ENCODE peak calls at places on chromosomes 1 and 21, in ten cellular contexts. G is NT2/D1; H is HCT116; P is PC-3; Q is GM23248; N is spleen; I is gastrocnemius medialis; T is endothelial cell of umbilical vein; W is CD8-positive, alpha-beta T cell; B is fibroblast of lung. Y is an unnamed sample. For H3K9me3, the result is how much of the 10 kb centered on the place peaks cover.

GRCh38 chr21:34582506-34583150 is 32.3 kb downstream of the RCAN1 start:
- DNase-seq in B (peak), Q (peak), P (peak), W (no peak), T (peak), I (no peak), H (no peak), G (peak), N (no peak), Y (no peak)

GRCh38 chr1:232471250-232471649 is 158.7 kb downstream of the SIPA1L2 start:
- DNase-seq in H (no peak), P (peak), G (no peak), I (no peak), Q (no peak), W (no peak), B (no peak), N (no peak), T (peak), Y (no peak)

GRCh38 chr1:226679853-226680516 is 59.1 kb downstream of the ITPKB start:
- DNase-seq in B (peak), Q (peak), H (no peak), T (peak), G (peak), W (peak), I (peak), P (no peak), N (peak), Y (peak)

GRCh38 chr1:9849691-9850441 is 26.1 kb upstream of the CLSTN1 start:
- DNase-seq in B (no peak), T (no peak), P (no peak), G (no peak), W (no peak), H (no peak), Q (no peak), I (no peak), N (no peak), Y (no peak)

GRCh38 chr1:18132707-18133066 is 25.1 kb downstream of the IGSF21 start:
- DNase-seq in T (no peak), H (no peak), I (no peak), Q (no peak), N (no peak), B (no peak), G (no peak), W (no peak), P (no peak), Y (no peak)

GRCh38 chr1:243244420-243244819 is 10.7 kb downstream of the CEP170 start:
- DNase-seq in I (no peak), B (no peak), W (no peak), P (no peak), T (no peak), Q (no peak), G (no peak), N (no peak), H (no peak), Y (no peak)

GRCh38 chr1:942411-942821 is 16.6 kb downstream of the NOC2L start:
- DNase-seq in G (no peak), I (no peak), T (no peak), H (no peak), N (no peak), Q (peak), P (no peak), W (no peak), B (peak), Y (no peak)

GRCh38 chr1:32876341-32877210 is 5.9 kb upstream of the FNDC5 start:
- DNase-seq in N (peak), P (peak), B (no peak), Q (peak), G (no peak), W (peak), H (peak), I (no peak), T (peak), Y (peak)

GRCh38 chr1:2920421-2921015 is 100.7 kb upstream of the ACTRT2 start:
- DNase-seq in Q (no peak), N (no peak), W (no peak), P (no peak), I (no peak), H (no peak), T (no peak), G (no peak), B (no peak), Y (no peak)
- H3K9me3 ChIP-seq in Q (under half), N (under half), W (under half), P (under half), I (under half), H (under half), T (under half), G (under half), B (under half), Y (under half)

DNA sequence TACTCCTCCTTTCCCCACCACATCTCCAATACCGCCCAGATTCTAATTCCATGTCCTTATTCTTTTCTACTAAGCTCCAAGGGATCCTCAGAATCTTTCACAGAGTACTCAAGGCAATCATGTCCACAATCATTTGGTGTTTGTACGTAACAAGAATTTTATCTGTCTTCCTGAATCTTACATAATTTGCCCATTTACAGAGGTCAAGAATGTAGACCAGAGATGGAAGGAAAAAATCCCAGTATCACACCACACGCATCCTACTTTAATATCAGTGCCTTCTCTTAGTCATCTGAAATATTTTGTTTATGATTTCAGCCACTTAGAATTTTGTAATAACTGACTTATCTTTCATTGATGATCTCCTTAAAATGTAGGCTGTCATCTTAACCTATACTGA is 366.0 kb upstream of the LRRC7 start:
- DNase-seq in Q (no peak), N (no peak), B (peak), H (no peak), P (no peak), G (no peak), T (no peak), I (no peak), W (no peak), Y (no peak)
- H3K9me3 ChIP-seq in Q (under half), N (under half), B (under half), H (under half), P (under half), G (under half), T (under half), I (under half), W (under half), Y (under half)

GRCh38 chr21:23127973-23128372 is 2129.8 kb downstream of the NCAM2 start:
- DNase-seq in G (peak), P (no peak), N (no peak), I (no peak), H (no peak), T (no peak), B (no peak), Q (no peak), W (no peak), Y (no peak)
- H3K9me3 ChIP-seq in G (under half), P (under half), N (under half), I (under half), H (under half), T (under half), B (under half), Q (under half), W (under half), Y (under half)

GRCh38 chr21:19244502-19245187 is 841.1 kb upstream of the TMPRSS15 start:
- DNase-seq in B (no peak), Q (no peak), H (no peak), W (no peak), T (no peak), N (peak), P (no peak), I (no peak), G (no peak), Y (no peak)
- H3K9me3 ChIP-seq in B (under half), Q (under half), H (under half), W (under half), T (under half), N (under half), P (under half), I (under half), G (under half), Y (under half)

DNA sequence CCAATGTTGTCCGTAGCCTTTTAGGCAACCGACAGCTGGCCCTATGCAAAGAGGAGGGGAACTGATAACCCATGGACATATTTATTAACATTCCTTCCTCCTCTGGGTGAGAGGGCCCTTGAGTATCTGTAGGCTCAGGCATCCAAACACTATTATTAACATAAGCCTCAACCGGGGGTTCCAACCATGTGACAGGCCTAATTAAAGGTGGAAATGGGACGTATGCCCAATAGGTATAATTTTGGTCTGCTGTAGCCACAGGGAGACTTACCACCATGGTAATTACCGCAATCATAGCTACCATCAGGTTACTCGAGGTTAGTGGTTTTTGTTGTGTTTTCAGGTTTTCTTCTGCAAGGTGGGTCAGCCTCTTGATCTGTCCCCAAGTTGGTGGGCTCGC is 5.3 kb downstream of the DAP3 start:
- DNase-seq in P (no peak), B (no peak), G (no peak), Q (no peak), H (no peak), T (no peak), I (no peak), W (no peak), N (no peak), Y (no peak)
- H3K9me3 ChIP-seq in P (under half), B (under half), G (half or more), Q (under half), H (under half), T (under half), I (under half), W (under half), N (under half), Y (under half)

GRCh38 chr1:106319611-106320010 is 736.9 kb upstream of the PRMT6 start:
- DNase-seq in H (no peak), I (no peak), W (no peak), Q (no peak), T (no peak), B (no peak), N (no peak), G (no peak), P (no peak), Y (no peak)
- H3K9me3 ChIP-seq in H (under half), I (under half), W (under half), Q (under half), T (under half), B (under half), N (under half), G (under half), P (under half), Y (under half)

GRCh38 chr1:247935781-247936180 is 11.1 kb downstream of the OR2AJ1 start:
- DNase-seq in P (no peak), T (no peak), Q (no peak), I (no peak), W (no peak), G (no peak), N (no peak), H (no peak), B (no peak), Y (no peak)

GRCh38 chr1:247936415-247936814 is 11.7 kb downstream of the OR2AJ1 start:
- DNase-seq in H (no peak), W (no peak), I (no peak), T (no peak), N (no peak), B (no peak), Q (no peak), P (peak), G (no peak), Y (no peak)

GRCh38 chr1:247933989-247934388 is 9.3 kb downstream of the OR2AJ1 start:
- DNase-seq in W (no peak), I (no peak), T (no peak), N (no peak), Q (no peak), G (no peak), P (no peak), H (no peak), B (no peak), Y (no peak)
- H3K9me3 ChIP-seq in W (under half), I (under half), T (under half), N (under half), Q (under half), G (under half), P (under half), H (under half), B (under half), Y (under half)

GRCh38 chr1:221712198-221712684 is 29.6 kb downstream of the DUSP10 start:
- DNase-seq in I (no peak), Q (peak), W (no peak), P (peak), N (no peak), H (no peak), T (no peak), B (peak), G (no peak), Y (no peak)

GRCh38 chr1:221712776-221713431 is 29.0 kb downstream of the DUSP10 start:
- DNase-seq in B (no peak), H (no peak), P (peak), G (no peak), Q (peak), T (no peak), I (no peak), W (peak), N (peak), Y (peak)

GRCh38 chr1:221711156-221711577 is 30.7 kb downstream of the DUSP10 start:
- DNase-seq in B (no peak), G (no peak), I (no peak), Q (no peak), N (no peak), W (no peak), T (no peak), H (no peak), P (no peak), Y (no peak)

GRCh38 chr1:221709854-221710253 is 32.0 kb downstream of the DUSP10 start:
- DNase-seq in W (no peak), Q (no peak), G (no peak), B (no peak), P (no peak), H (no peak), N (no peak), T (no peak), I (no peak), Y (no peak)

GRCh38 chr1:221711642-221712041 is 30.2 kb downstream of the DUSP10 start:
- DNase-seq in P (no peak), N (no peak), I (no peak), W (no peak), G (no peak), T (no peak), H (no peak), B (no peak), Q (no peak), Y (no peak)
- H3K9me3 ChIP-seq in P (under half), N (under half), I (under half), W (under half), G (under half), T (under half), H (under half), B (under half), Q (under half), Y (under half)

GRCh38 chr1:4140821-4141220 is 240.7 kb upstream of the C1orf174 start:
- DNase-seq in N (peak), W (no peak), B (no peak), Q (no peak), P (no peak), H (no peak), I (no peak), G (no peak), T (no peak), Y (no peak)

GRCh38 chr1:4139646-4140045 is 239.6 kb upstream of the C1orf174 start:
- DNase-seq in P (no peak), Q (no peak), G (no peak), B (no peak), H (no peak), N (peak), W (no peak), I (no peak), T (no peak), Y (no peak)

GRCh38 chr1:4144349-4144971 is 244.4 kb upstream of the C1orf174 start:
- DNase-seq in N (no peak), Q (no peak), B (no peak), G (no peak), P (no peak), I (no peak), W (no peak), T (peak), H (no peak), Y (no peak)

GRCh38 chr1:4137621-4138390 is 237.7 kb upstream of the C1orf174 start:
- DNase-seq in I (no peak), W (no peak), G (no peak), H (no peak), P (no peak), T (no peak), B (no peak), N (peak), Q (no peak), Y (no peak)

DNA sequence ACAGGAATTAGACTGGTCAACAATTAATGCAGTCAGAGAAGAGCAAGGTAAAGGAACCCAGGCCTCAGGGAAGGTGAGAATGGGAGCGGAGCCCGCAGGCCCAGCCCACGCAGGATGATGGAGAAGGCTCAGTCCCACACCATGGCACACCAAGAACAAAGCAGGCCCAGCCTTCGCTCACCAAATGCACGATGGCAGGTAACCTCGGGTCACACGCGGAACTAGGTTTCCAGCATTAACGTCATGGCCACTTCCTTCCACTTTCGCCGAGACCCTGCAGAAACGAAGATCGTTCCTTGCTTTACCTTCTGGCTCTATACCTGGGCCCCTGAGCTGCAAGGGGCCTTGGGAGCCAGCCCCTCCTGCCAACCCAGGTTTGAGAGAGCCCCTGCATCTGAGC is 240.2 kb upstream of the C1orf174 start:
- DNase-seq in B (no peak), Q (no peak), G (no peak), P (no peak), N (peak), I (no peak), H (no peak), W (no peak), T (no peak), Y (no peak)
- H3K9me3 ChIP-seq in B (under half), Q (under half), G (under half), P (under half), N (under half), I (under half), H (under half), W (under half), T (under half), Y (under half)

Y was measured in T-helper 17 cell.